ENCODE peak calls at places on chromosome 7, in nine cellular contexts. M, O, S, V, P, J, Y, A and H are unnamed samples. For H3K27me3, the result is how much of the 10 kb centered on the place peaks cover.

GRCh38 chr7:152674860-152675760 is 831 bp downstream of the XRCC2 start:
- DNase-seq in S (no peak), A (peak), M (no peak), Y (peak), O (no peak), J (peak), P (no peak), V (peak), H (no peak)

GRCh38 chr7:514651-515598 is 4.7 kb downstream of the PDGFA start:
- DNase-seq in O (peak), A (peak), M (no peak), J (peak), Y (no peak), P (no peak), V (no peak), S (no peak), H (no peak)

GRCh38 chr7:150848561-150849115 is 3.7 kb upstream of the AOC1 start:
- DNase-seq in A (no peak), M (no peak), O (no peak), S (no peak), P (no peak), V (no peak), Y (no peak), J (no peak), H (no peak)

GRCh38 chr7:132584796-132585494 is 8.7 kb upstream of the PLXNA4 start:
- DNase-seq in P (no peak), V (no peak), O (no peak), S (no peak), Y (no peak), A (no peak), M (no peak), J (no peak), H (no peak)

GRCh38 chr7:131633342-131633843 is 77.0 kb upstream of the PODXL start:
- DNase-seq in V (no peak), O (no peak), P (no peak), J (peak), S (no peak), A (no peak), M (no peak), Y (peak), H (no peak)

GRCh38 chr7:158648787-158649186 is 55.8 kb downstream of the NCAPG2 start:
- DNase-seq in P (no peak), M (no peak), J (peak), S (no peak), O (no peak), Y (no peak), V (no peak), A (no peak), H (no peak)

GRCh38 chr7:102413611-102414010 is 17.4 kb downstream of the PRKRIP1 start:
- DNase-seq in S (no peak), Y (no peak), J (no peak), V (no peak), M (no peak), O (no peak), P (no peak), A (no peak), H (no peak)

GRCh38 chr7:134515569-134516468 is 11.5 kb upstream of the AKR1B10 start:
- DNase-seq in Y (peak), J (peak), O (no peak), M (no peak), V (peak), A (no peak), S (no peak), P (no peak), H (peak)

GRCh38 chr7:43112941-43113621 is 634 bp downstream of the HECW1 start:
- DNase-seq in P (no peak), J (peak), Y (peak), A (peak), S (no peak), O (peak), M (peak), V (no peak), H (no peak)

GRCh38 chr7:8605227-8605626 is 171.8 kb downstream of the NXPH1 start:
- DNase-seq in O (no peak), P (no peak), J (no peak), A (no peak), S (no peak), Y (no peak), V (no peak), M (no peak), H (no peak)

GRCh38 chr7:120819861-120820260 is 38.1 kb downstream of the TSPAN12 start:
- DNase-seq in V (no peak), S (no peak), Y (no peak), A (no peak), P (no peak), O (no peak), M (no peak), J (no peak), H (no peak)

GRCh38 chr7:1460757-1461639 is 1.7 kb upstream of the MICALL2 start:
- DNase-seq in A (peak), M (peak), V (no peak), O (peak), J (peak), Y (peak), P (peak), S (peak), H (peak)

GRCh38 chr7:70104243-70104642 is 506.0 kb downstream of the AUTS2 start:
- DNase-seq in S (no peak), J (no peak), O (no peak), P (no peak), A (no peak), V (no peak), Y (no peak), M (no peak), H (no peak)

GRCh38 chr7:43844257-43844656 is 25.1 kb downstream of the MRPS24 start:
- DNase-seq in A (no peak), S (no peak), J (no peak), V (no peak), P (no peak), M (no peak), O (no peak), Y (no peak), H (no peak)

GRCh38 chr7:27872281-27873005 is 132.5 kb downstream of the TAX1BP1 start:
- DNase-seq in P (no peak), Y (no peak), S (no peak), M (no peak), A (no peak), O (no peak), V (no peak), J (peak), H (no peak)

GRCh38 chr7:136925049-136925448 is 56.6 kb downstream of the CHRM2 start:
- DNase-seq in S (no peak), O (no peak), P (no peak), Y (peak), A (no peak), M (no peak), J (peak), V (no peak), H (no peak)

GRCh38 chr7:134589491-134589941 is 40.6 kb downstream of the AKR1B15 start:
- DNase-seq in V (no peak), A (no peak), S (no peak), O (no peak), M (no peak), Y (no peak), J (no peak), P (no peak), H (no peak)

GRCh38 chr7:34748244-34749039 is 90.4 kb downstream of the NPSR1 start:
- DNase-seq in A (peak), Y (peak), P (peak), S (no peak), J (peak), V (no peak), M (peak), O (peak), H (peak)

GRCh38 chr7:120053390-120053961 is 219.5 kb upstream of the KCND2 start:
- DNase-seq in A (no peak), Y (peak), O (no peak), V (peak), P (no peak), S (no peak), J (peak), M (no peak), H (no peak)

GRCh38 chr7:123769371-123769770 is 20.6 kb upstream of the WASL start:
- DNase-seq in A (no peak), S (no peak), O (no peak), P (peak), V (no peak), J (peak), M (peak), Y (peak), H (no peak)

GRCh38 chr7:102425639-102426267 is 7.6 kb upstream of the ORAI2 start:
- DNase-seq in O (peak), Y (no peak), P (peak), S (no peak), V (no peak), J (no peak), A (no peak), M (peak), H (no peak)

GRCh38 chr7:140200102-140200989 is 23.6 kb upstream of the KDM7A start:
- DNase-seq in P (no peak), V (no peak), S (peak), O (no peak), M (no peak), Y (peak), J (peak), A (no peak), H (peak)

GRCh38 chr7:114298011-114298410 is 116.6 kb upstream of the FOXP2 start:
- DNase-seq in M (no peak), S (no peak), V (no peak), Y (no peak), P (no peak), O (no peak), J (no peak), A (no peak), H (no peak)

GRCh38 chr7:25891591-25891990 is 260.4 kb upstream of the NFE2L3 start:
- DNase-seq in Y (no peak), A (no peak), S (no peak), M (no peak), O (no peak), P (no peak), V (no peak), J (no peak), H (no peak)

GRCh38 chr7:155992974-155993373 is 180.7 kb upstream of the SHH start:
- DNase-seq in S (no peak), O (no peak), M (no peak), Y (no peak), V (no peak), J (no peak), A (no peak), P (no peak), H (no peak)

GRCh38 chr7:27193335-27194001 is 6.4 kb downstream of the HOXA13 start:
- DNase-seq in V (no peak), M (no peak), J (no peak), O (no peak), P (no peak), Y (no peak), S (peak), A (peak), H (no peak)

GRCh38 chr7:123674399-123675091 is 18.9 kb downstream of the LMOD2 start:
- DNase-seq in J (peak), O (no peak), Y (peak), P (no peak), V (no peak), S (no peak), M (no peak), A (no peak), H (no peak)

GRCh38 chr7:89695241-89695640 is 459.0 kb upstream of the STEAP1 start:
- DNase-seq in V (no peak), P (no peak), M (no peak), A (peak), Y (no peak), S (no peak), J (no peak), O (no peak), H (no peak)

GRCh38 chr7:47293884-47294568 is 287.9 kb downstream of the TNS3 start:
- DNase-seq in V (no peak), P (no peak), Y (peak), O (peak), M (peak), J (peak), S (no peak), A (no peak), H (no peak)

GRCh38 chr7:5284304-5285281 is 1.9 kb downstream of the SLC29A4 start:
- DNase-seq in S (no peak), J (peak), Y (peak), M (no peak), V (no peak), A (peak), O (peak), P (peak), H (no peak)

GRCh38 chr7:95828824-95829428 is 56.6 kb downstream of the DYNC1I1 start:
- DNase-seq in P (no peak), A (peak), O (no peak), V (no peak), M (no peak), J (no peak), S (no peak), Y (no peak), H (no peak)

GRCh38 chr7:75617634-75618234 is 121.0 kb downstream of the HIP1 start:
- DNase-seq in V (no peak), M (peak), O (peak), J (peak), S (peak), P (peak), A (no peak), Y (no peak), H (peak)

GRCh38 chr7:26292768-26293560 is 1.3 kb downstream of the SNX10 start:
- DNase-seq in M (no peak), A (peak), Y (no peak), V (no peak), J (no peak), O (no peak), P (no peak), S (no peak), H (no peak)

GRCh38 chr7:50679218-50680007 is 103.3 kb downstream of the GRB10 start:
- DNase-seq in S (no peak), P (no peak), M (no peak), A (peak), Y (peak), V (no peak), O (no peak), J (peak), H (no peak)

GRCh38 chr7:32102432-32102851 is 32.2 kb upstream of the PDE1C start:
- DNase-seq in A (no peak), Y (no peak), O (peak), P (no peak), V (no peak), S (no peak), J (no peak), M (peak), H (no peak)

GRCh38 chr7:129958643-129959479 is 6.1 kb upstream of the UBE2H start:
- DNase-seq in Y (peak), A (no peak), V (peak), M (peak), O (peak), S (no peak), P (peak), J (peak), H (peak)

GRCh38 chr7:92925876-92926696 is 89.7 kb upstream of the CDK6 start:
- DNase-seq in J (peak), V (peak), A (peak), P (no peak), M (no peak), Y (peak), O (no peak), S (no peak), H (no peak)

GRCh38 chr7:55086413-55087201 is 67.8 kb downstream of the EGFR start:
- DNase-seq in A (no peak), V (peak), Y (peak), P (peak), O (no peak), S (no peak), M (no peak), J (peak), H (no peak)

GRCh38 chr7:41093141-41093540 is 609.7 kb downstream of the INHBA start:
- DNase-seq in M (no peak), O (no peak), Y (no peak), A (no peak), P (no peak), S (no peak), V (no peak), J (no peak), H (no peak)
- H3K27ac ChIP-seq in M (no peak), O (no peak), Y (no peak), A (no peak), P (no peak), S (no peak), V (no peak), J (no peak), H (no peak)

GRCh38 chr7:111740942-111741341 is 178.7 kb upstream of the IMMP2L start:
- DNase-seq in S (no peak), J (no peak), O (no peak), P (no peak), Y (no peak), A (no peak), V (no peak), M (no peak), H (no peak)

GRCh38 chr7:111746950-111747349 is 184.7 kb upstream of the IMMP2L start:
- DNase-seq in J (no peak), O (no peak), V (no peak), P (no peak), A (no peak), M (no peak), Y (no peak), S (no peak), H (no peak)

GRCh38 chr7:111743244-111743852 is 181.1 kb upstream of the IMMP2L start:
- DNase-seq in S (no peak), O (no peak), Y (no peak), A (peak), J (no peak), M (no peak), P (no peak), V (no peak), H (no peak)

GRCh38 chr7:111744501-111745155 is 182.3 kb upstream of the IMMP2L start:
- DNase-seq in J (peak), S (no peak), Y (peak), V (peak), O (no peak), A (no peak), P (no peak), M (no peak), H (no peak)

DNA sequence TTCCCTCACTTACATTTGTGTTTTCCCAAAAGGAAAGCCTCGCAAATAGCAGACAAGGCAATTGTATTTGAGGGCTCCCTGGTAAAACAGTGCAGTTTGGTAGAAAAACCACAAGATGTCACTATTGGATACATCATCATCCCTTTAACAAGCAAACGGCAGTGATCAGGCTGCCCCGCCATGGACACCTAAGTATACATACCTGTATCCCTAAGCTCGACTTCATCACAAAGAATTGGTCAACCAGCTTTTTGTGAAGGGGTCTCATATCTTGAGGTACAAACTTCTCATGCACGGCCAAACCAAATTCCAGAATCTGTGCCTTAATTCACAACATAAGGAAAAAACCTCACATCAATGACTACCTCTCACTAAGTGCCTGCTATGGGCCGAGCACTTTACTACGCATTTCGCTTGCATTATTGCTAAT is 179.5 kb upstream of the IMMP2L start:
- DNase-seq in V (peak), S (peak), P (no peak), Y (peak), M (no peak), A (peak), J (peak), O (no peak), H (no peak)
- TF ChIP-seq CTCF in V (peak), S (peak), P (peak), Y (peak), M (peak), A (peak), J (peak), O (peak), H (no peak)

GRCh38 chr7:24368161-24368560 is 84.2 kb downstream of the NPY start:
- DNase-seq in O (no peak), Y (no peak), P (no peak), V (no peak), J (no peak), A (no peak), S (no peak), M (no peak), H (no peak)
- H3K27me3 ChIP-seq in O (under half), Y (under half), P (under half), V (under half), J (under half), A (under half), S (under half), M (under half), H (under half)

DNA sequence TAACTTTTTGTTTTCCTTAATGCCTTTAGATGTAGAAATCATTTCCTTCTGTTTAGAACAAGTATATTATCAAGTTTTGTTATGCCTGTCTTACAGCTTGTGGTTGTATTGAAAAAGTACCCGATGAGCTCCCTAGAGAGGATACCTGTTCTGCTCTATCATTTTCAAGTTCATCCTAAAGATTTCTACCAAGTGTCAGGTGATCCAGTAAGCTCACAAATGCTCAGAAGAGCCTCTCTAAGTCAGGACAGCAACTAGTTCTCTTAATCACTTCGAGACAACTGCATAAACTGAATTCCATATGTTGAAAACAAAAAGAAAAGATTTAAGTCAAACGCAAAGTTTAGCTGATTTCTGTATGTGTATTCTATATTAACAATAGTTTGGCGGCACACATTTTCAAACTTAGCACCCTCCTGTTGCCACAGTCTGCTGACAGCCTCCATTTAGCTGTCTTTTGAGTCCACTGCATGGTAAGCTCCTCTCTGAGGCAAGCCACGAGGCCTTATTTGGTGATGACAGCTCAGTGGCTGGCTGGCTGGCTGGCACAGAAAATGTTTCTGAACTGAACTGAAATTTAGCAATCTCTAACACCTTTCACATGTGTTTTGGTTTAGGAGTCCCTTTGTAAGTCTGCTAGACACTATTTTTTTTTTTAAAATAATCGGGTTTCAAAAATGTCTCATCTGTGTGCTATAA is 59.4 kb downstream of the SEMA3C start:
- DNase-seq in S (peak), O (no peak), Y (peak), A (no peak), P (no peak), M (peak), V (no peak), J (peak), H (peak)
- H3K27ac ChIP-seq in S (no peak), O (peak), Y (peak), A (no peak), P (peak), M (peak), V (no peak), J (peak), H (peak)

GRCh38 chr7:117750612-117751563 is 122.4 kb downstream of the CTTNBP2 start:
- DNase-seq in Y (peak), P (no peak), O (no peak), J (peak), A (peak), M (no peak), V (no peak), S (no peak), H (no peak)
- TF ChIP-seq CTCF in Y (peak), P (peak), O (peak), J (peak), A (peak), M (peak), V (peak), S (peak), H (no peak)

DNA sequence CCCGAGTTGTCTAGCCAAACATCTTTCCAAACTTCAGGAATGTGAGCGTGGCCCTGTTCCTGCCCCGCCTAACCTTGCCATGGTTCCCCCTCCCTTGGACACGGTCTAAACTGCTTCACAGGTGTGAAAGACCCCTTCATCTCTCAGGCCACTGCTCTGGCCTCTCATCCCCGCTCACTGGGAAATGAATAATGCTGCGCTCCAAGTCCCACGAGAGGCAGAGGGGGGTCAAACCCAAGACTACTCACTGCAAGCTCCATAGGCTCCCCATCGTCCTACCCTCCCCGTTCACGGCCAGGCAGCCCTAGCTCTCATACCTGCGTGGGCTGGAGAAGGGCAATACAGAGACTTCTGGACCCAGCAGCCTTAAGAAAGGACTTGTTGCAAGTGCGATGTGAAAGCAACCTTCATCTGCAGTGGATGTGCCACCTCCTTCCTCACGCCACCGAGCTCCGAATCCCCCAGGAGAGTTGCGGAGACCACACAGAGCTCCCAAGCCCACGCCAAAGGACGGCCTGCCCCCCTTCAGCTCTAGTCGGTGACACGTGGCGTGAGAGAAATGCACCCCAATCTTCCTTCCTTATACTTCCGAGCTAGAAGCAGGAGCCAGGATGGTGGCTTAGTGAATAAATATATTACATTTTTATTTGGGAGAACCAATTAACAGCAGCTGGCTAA is 9.7 kb downstream of the ZNF467 start:
- DNase-seq in P (no peak), O (no peak), S (no peak), Y (no peak), V (no peak), A (no peak), J (no peak), M (no peak), H (no peak)
- H3K27me3 ChIP-seq in P (under half), O (under half), S (under half), Y (under half), V (under half), A (half or more), J (half or more), M (under half), H (under half)